ENCODE peak calls at places on chromosome 17, in ten cellular contexts. One of them, this sample, is unnamed.
A peak's percentile ranks its signal among the peaks of the same experiment; 100 is the strongest.

GRCh38 chr17:20122236-20122879 is 113.2 kb downstream of the SPECC1 start:
- DNase-seq in activated T-cell treated with anti-CD3 and anti-CD28 coated beads for 1 hour: no peak
- DNase-seq in AG20443: no peak
- DNase-seq in H54: no peak
- DNase-seq in T-helper 9 cell: no peak
- DNase-seq in uterus: no peak
- DNase-seq in activated CD4-positive, alpha-beta T cell treated with anti-CD3 and anti-CD28 coated beads, Interleukin-2, amount 50 U/mL, for 1 hour: no peak
- DNase-seq in activated T-helper 1 cell treated with anti-CD3 and anti-CD28 coated beads, Interleukin-2, amount 50 U/mL, for 16 hours: no peak
- DNase-seq in EL: no peak
- DNase-seq in midbrain: peak; percentile 58
- DNase-seq in this sample: no peak

GRCh38 chr17:78933959-78934568 is 8.9 kb upstream of the TIMP2 start:
- DNase-seq in T-helper 9 cell: no peak
- DNase-seq in AG20443: peak; percentile 91
- DNase-seq in uterus: peak; percentile 99
- DNase-seq in H54: peak; percentile 84
- DNase-seq in activated T-helper 1 cell treated with anti-CD3 and anti-CD28 coated beads, Interleukin-2, amount 50 U/mL, for 16 hours: no peak
- DNase-seq in activated T-cell treated with anti-CD3 and anti-CD28 coated beads for 1 hour: no peak
- DNase-seq in midbrain: peak; percentile 82
- DNase-seq in EL: peak; percentile 99
- DNase-seq in activated CD4-positive, alpha-beta T cell treated with anti-CD3 and anti-CD28 coated beads, Interleukin-2, amount 50 U/mL, for 1 hour: no peak
- DNase-seq in this sample: no peak

GRCh38 chr17:65920996-65921395 is 270.9 kb downstream of the CEP112 start:
- DNase-seq in EL: no peak
- DNase-seq in uterus: no peak
- DNase-seq in activated CD4-positive, alpha-beta T cell treated with anti-CD3 and anti-CD28 coated beads, Interleukin-2, amount 50 U/mL, for 1 hour: no peak
- DNase-seq in activated T-cell treated with anti-CD3 and anti-CD28 coated beads for 1 hour: no peak
- DNase-seq in T-helper 9 cell: no peak
- DNase-seq in H54: no peak
- DNase-seq in midbrain: no peak
- DNase-seq in AG20443: no peak
- DNase-seq in activated T-helper 1 cell treated with anti-CD3 and anti-CD28 coated beads, Interleukin-2, amount 50 U/mL, for 16 hours: no peak
- DNase-seq in this sample: no peak

GRCh38 chr17:83196973-83197880 is 117.8 kb downstream of the METRNL start:
- DNase-seq in activated T-cell treated with anti-CD3 and anti-CD28 coated beads for 1 hour: no peak
- DNase-seq in uterus: no peak
- DNase-seq in AG20443: peak; percentile 72
- DNase-seq in T-helper 9 cell: no peak
- DNase-seq in midbrain: no peak
- DNase-seq in EL: no peak
- DNase-seq in H54: no peak
- DNase-seq in activated T-helper 1 cell treated with anti-CD3 and anti-CD28 coated beads, Interleukin-2, amount 50 U/mL, for 16 hours: no peak
- DNase-seq in activated CD4-positive, alpha-beta T cell treated with anti-CD3 and anti-CD28 coated beads, Interleukin-2, amount 50 U/mL, for 1 hour: no peak
- DNase-seq in this sample: no peak

GRCh38 chr17:30344283-30345088 is 10.6 kb upstream of the TMIGD1 start:
- DNase-seq in activated T-helper 1 cell treated with anti-CD3 and anti-CD28 coated beads, Interleukin-2, amount 50 U/mL, for 16 hours: no peak
- DNase-seq in uterus: peak; percentile 38
- DNase-seq in AG20443: no peak
- DNase-seq in activated T-cell treated with anti-CD3 and anti-CD28 coated beads for 1 hour: no peak
- DNase-seq in T-helper 9 cell: no peak
- DNase-seq in H54: no peak
- DNase-seq in EL: no peak
- DNase-seq in activated CD4-positive, alpha-beta T cell treated with anti-CD3 and anti-CD28 coated beads, Interleukin-2, amount 50 U/mL, for 1 hour: no peak
- DNase-seq in midbrain: peak; percentile 78
- DNase-seq in this sample: peak; percentile 27

GRCh38 chr17:61508912-61509311 is 56.7 kb downstream of the TBX4 start:
- DNase-seq in T-helper 9 cell: no peak
- DNase-seq in midbrain: no peak
- DNase-seq in uterus: no peak
- DNase-seq in activated T-helper 1 cell treated with anti-CD3 and anti-CD28 coated beads, Interleukin-2, amount 50 U/mL, for 16 hours: no peak
- DNase-seq in H54: no peak
- DNase-seq in activated T-cell treated with anti-CD3 and anti-CD28 coated beads for 1 hour: no peak
- DNase-seq in AG20443: no peak
- DNase-seq in EL: no peak
- DNase-seq in activated CD4-positive, alpha-beta T cell treated with anti-CD3 and anti-CD28 coated beads, Interleukin-2, amount 50 U/mL, for 1 hour: no peak
- DNase-seq in this sample: no peak

GRCh38 chr17:63516910-63517824 is 6.0 kb upstream of the KCNH6 start:
- DNase-seq in uterus: no peak
- DNase-seq in EL: peak; percentile 80
- DNase-seq in T-helper 9 cell: no peak
- DNase-seq in activated T-cell treated with anti-CD3 and anti-CD28 coated beads for 1 hour: no peak
- DNase-seq in activated T-helper 1 cell treated with anti-CD3 and anti-CD28 coated beads, Interleukin-2, amount 50 U/mL, for 16 hours: no peak
- DNase-seq in activated CD4-positive, alpha-beta T cell treated with anti-CD3 and anti-CD28 coated beads, Interleukin-2, amount 50 U/mL, for 1 hour: no peak
- DNase-seq in midbrain: no peak
- DNase-seq in AG20443: peak; percentile 38
- DNase-seq in H54: peak; percentile 93
- DNase-seq in this sample: no peak

GRCh38 chr17:21037117-21037803 is 5.6 kb downstream of the USP22 start:
- DNase-seq in activated CD4-positive, alpha-beta T cell treated with anti-CD3 and anti-CD28 coated beads, Interleukin-2, amount 50 U/mL, for 1 hour: no peak
- DNase-seq in activated T-cell treated with anti-CD3 and anti-CD28 coated beads for 1 hour: no peak
- DNase-seq in H54: no peak
- DNase-seq in uterus: no peak
- DNase-seq in EL: no peak
- DNase-seq in AG20443: no peak
- DNase-seq in midbrain: no peak
- DNase-seq in activated T-helper 1 cell treated with anti-CD3 and anti-CD28 coated beads, Interleukin-2, amount 50 U/mL, for 16 hours: no peak
- DNase-seq in T-helper 9 cell: no peak
- DNase-seq in this sample: no peak

GRCh38 chr17:18261146-18261515 is 669 bp downstream of the MIEF2 start:
- DNase-seq in activated T-helper 1 cell treated with anti-CD3 and anti-CD28 coated beads, Interleukin-2, amount 50 U/mL, for 16 hours: peak; percentile 9
- DNase-seq in activated CD4-positive, alpha-beta T cell treated with anti-CD3 and anti-CD28 coated beads, Interleukin-2, amount 50 U/mL, for 1 hour: peak; percentile 18
- DNase-seq in EL: peak; percentile 71
- DNase-seq in uterus: peak; percentile 73
- DNase-seq in H54: peak; percentile 99
- DNase-seq in activated T-cell treated with anti-CD3 and anti-CD28 coated beads for 1 hour: no peak
- DNase-seq in AG20443: peak; percentile 82
- DNase-seq in T-helper 9 cell: no peak
- DNase-seq in midbrain: no peak
- DNase-seq in this sample: no peak

GRCh38 chr17:27810211-27810901 is 10.0 kb upstream of the NOS2 start:
- DNase-seq in activated CD4-positive, alpha-beta T cell treated with anti-CD3 and anti-CD28 coated beads, Interleukin-2, amount 50 U/mL, for 1 hour: no peak
- DNase-seq in T-helper 9 cell: no peak
- DNase-seq in activated T-helper 1 cell treated with anti-CD3 and anti-CD28 coated beads, Interleukin-2, amount 50 U/mL, for 16 hours: no peak
- DNase-seq in midbrain: no peak
- DNase-seq in uterus: no peak
- DNase-seq in AG20443: no peak
- DNase-seq in activated T-cell treated with anti-CD3 and anti-CD28 coated beads for 1 hour: no peak
- DNase-seq in H54: no peak
- DNase-seq in EL: no peak
- DNase-seq in this sample: no peak

GRCh38 chr17:35896011-35896587 is 15.9 kb upstream of the CCL5 start:
- DNase-seq in uterus: no peak
- DNase-seq in activated CD4-positive, alpha-beta T cell treated with anti-CD3 and anti-CD28 coated beads, Interleukin-2, amount 50 U/mL, for 1 hour: peak; percentile 16
- DNase-seq in activated T-helper 1 cell treated with anti-CD3 and anti-CD28 coated beads, Interleukin-2, amount 50 U/mL, for 16 hours: no peak
- DNase-seq in H54: no peak
- DNase-seq in activated T-cell treated with anti-CD3 and anti-CD28 coated beads for 1 hour: no peak
- DNase-seq in EL: no peak
- DNase-seq in T-helper 9 cell: no peak
- DNase-seq in midbrain: no peak
- DNase-seq in AG20443: no peak
- DNase-seq in this sample: no peak

GRCh38 chr17:73261952-73262675 is 434 bp upstream of the CPSF4L start:
- DNase-seq in midbrain: peak; percentile 80
- DNase-seq in activated T-helper 1 cell treated with anti-CD3 and anti-CD28 coated beads, Interleukin-2, amount 50 U/mL, for 16 hours: no peak
- DNase-seq in uterus: no peak
- DNase-seq in activated CD4-positive, alpha-beta T cell treated with anti-CD3 and anti-CD28 coated beads, Interleukin-2, amount 50 U/mL, for 1 hour: no peak
- DNase-seq in AG20443: no peak
- DNase-seq in H54: no peak
- DNase-seq in T-helper 9 cell: no peak
- DNase-seq in activated T-cell treated with anti-CD3 and anti-CD28 coated beads for 1 hour: no peak
- DNase-seq in EL: no peak
- DNase-seq in this sample: no peak